ENCODE peak calls at places on chromosome 7, in five cellular contexts. O is hepatocyte, Q is GM23248, H is PC-3, S is OCI-LY7. K is an unnamed sample.
A peak's percentile ranks its signal among the peaks of the same experiment; 100 is the strongest.

GRCh38 chr7:142231716-142232115 is 26.1 kb downstream of the PRSS58 start:
- DNase-seq in S (peak; percentile 3), O (peak; percentile 25), H (peak; percentile 22), Q (peak; percentile 4), K (no peak)

GRCh38 chr7:14332155-14332554 is 342.7 kb upstream of the ETV1 start:
- DNase-seq in H (no peak), S (no peak), Q (peak; percentile 32), O (peak; percentile 12), K (no peak)

GRCh38 chr7:159175792-159176191 is 31.1 kb upstream of the VIPR2 start:
- DNase-seq in O (no peak), S (no peak), Q (no peak), H (no peak), K (peak; percentile 21)

GRCh38 chr7:130417215-130417614 is 23.6 kb downstream of the CEP41 start:
- DNase-seq in S (no peak), Q (no peak), H (no peak), O (no peak), K (no peak)

GRCh38 chr7:116120839-116121238 is 89.5 kb upstream of the TES start:
- DNase-seq in Q (peak; percentile 38), O (no peak), H (no peak), S (no peak), K (no peak)

GRCh38 chr7:11784808-11785536 is 47.0 kb downstream of the THSD7A start:
- DNase-seq in S (no peak), O (no peak), Q (no peak), H (peak; percentile 39), K (no peak)

GRCh38 chr7:32762894-32763293 is 128.7 kb downstream of the KBTBD2 start:
- DNase-seq in S (no peak), O (no peak), H (no peak), Q (peak; percentile 54), K (no peak)

GRCh38 chr7:92359801-92360200 is 87.5 kb upstream of the GATAD1 start:
- DNase-seq in O (no peak), S (no peak), Q (peak; percentile 18), H (no peak), K (no peak)

GRCh38 chr7:121891731-121892130 is 18.8 kb downstream of the PTPRZ1 start:
- DNase-seq in S (no peak), Q (no peak), H (no peak), O (no peak), K (no peak)

GRCh38 chr7:127504715-127505114 is 80.7 kb downstream of the GCC1 start:
- DNase-seq in S (peak; percentile 32), O (peak; percentile 6), H (peak; percentile 20), Q (peak; percentile 34), K (peak; percentile 29)

GRCh38 chr7:74569501-74570075 is 87.9 kb upstream of the GTF2I start:
- DNase-seq in O (no peak), H (no peak), S (no peak), Q (no peak), K (no peak)

GRCh38 chr7:45185028-45185863 is 27.7 kb downstream of the RAMP3 start:
- DNase-seq in S (no peak), Q (no peak), H (no peak), O (no peak), K (no peak)

GRCh38 chr7:101728888-101729883 is 88.2 kb upstream of the CUX1 start:
- DNase-seq in S (no peak), O (peak; percentile 91), Q (peak; percentile 97), H (no peak), K (no peak)

GRCh38 chr7:2978403-2978802 is 65.3 kb downstream of the CARD11 start:
- DNase-seq in O (peak; percentile 47), Q (no peak), S (peak; percentile 94), H (peak; percentile 18), K (peak; percentile 95)

GRCh38 chr7:47520408-47520807 is 61.5 kb downstream of the TNS3 start:
- DNase-seq in H (no peak), O (no peak), S (no peak), Q (peak; percentile 89), K (no peak)

GRCh38 chr7:150668472-150668911 is 17.0 kb upstream of the GIMAP2 start:
- DNase-seq in S (no peak), O (no peak), H (no peak), Q (no peak), K (peak; percentile 51)

GRCh38 chr7:83876593-83876992 is 227.7 kb upstream of the SEMA3E start:
- DNase-seq in H (peak; percentile 57), Q (peak; percentile 82), O (no peak), S (no peak), K (no peak)

GRCh38 chr7:111638048-111638447 is 75.8 kb upstream of the IMMP2L start:
- DNase-seq in Q (no peak), S (no peak), H (no peak), O (no peak), K (no peak)

GRCh38 chr7:47895026-47895425 is 53.2 kb downstream of the PKD1L1 start:
- DNase-seq in O (no peak), H (no peak), Q (no peak), S (no peak), K (no peak)

GRCh38 chr7:148772297-148773089 is 73.8 kb downstream of the CUL1 start:
- DNase-seq in Q (peak; percentile 96), H (peak; percentile 92), O (peak; percentile 22), S (no peak), K (peak; percentile 68)

GRCh38 chr7:79692015-79692414 is 238.5 kb upstream of the MAGI2 start:
- DNase-seq in O (no peak), S (no peak), H (peak; percentile 71), Q (peak; percentile 83), K (no peak)

GRCh38 chr7:115008465-115009114 is 86.7 kb downstream of the MDFIC start:
- DNase-seq in S (no peak), O (peak; percentile 5), Q (peak; percentile 85), H (no peak), K (peak; percentile 21)

GRCh38 chr7:112798199-112799159 is 8.3 kb upstream of the TMEM168 start:
- DNase-seq in Q (no peak), O (no peak), S (no peak), H (no peak), K (no peak)

GRCh38 chr7:90298145-90299038 is 22.7 kb downstream of the FAM237B start:
- DNase-seq in O (peak; percentile 53), Q (peak; percentile 79), H (peak; percentile 71), S (peak; percentile 30), K (peak; percentile 53)

GRCh38 chr7:114530074-114530611 is 115.5 kb downstream of the FOXP2 start:
- DNase-seq in Q (peak; percentile 33), H (no peak), O (peak; percentile 3), S (no peak), K (no peak)

GRCh38 chr7:117793496-117793895 is 79.7 kb downstream of the CTTNBP2 start:
- DNase-seq in O (no peak), S (no peak), Q (no peak), H (no peak), K (no peak)

GRCh38 chr7:2607122-2607912 is 24.5 kb upstream of the TTYH3 start:
- DNase-seq in O (no peak), S (no peak), Q (peak; percentile 53), H (no peak), K (no peak)

GRCh38 chr7:158614695-158615094 is 27.1 kb upstream of the PTPRN2 start:
- DNase-seq in S (no peak), O (no peak), Q (peak; percentile 82), H (peak; percentile 13), K (no peak)

GRCh38 chr7:2670171-2670570 is 17.8 kb upstream of the AMZ1 start:
- DNase-seq in S (no peak), Q (no peak), H (no peak), O (no peak), K (no peak)

GRCh38 chr7:27605283-27605682 is 57.4 kb downstream of the HIBADH start:
- DNase-seq in H (no peak), O (no peak), Q (no peak), S (no peak), K (no peak)

DNA sequence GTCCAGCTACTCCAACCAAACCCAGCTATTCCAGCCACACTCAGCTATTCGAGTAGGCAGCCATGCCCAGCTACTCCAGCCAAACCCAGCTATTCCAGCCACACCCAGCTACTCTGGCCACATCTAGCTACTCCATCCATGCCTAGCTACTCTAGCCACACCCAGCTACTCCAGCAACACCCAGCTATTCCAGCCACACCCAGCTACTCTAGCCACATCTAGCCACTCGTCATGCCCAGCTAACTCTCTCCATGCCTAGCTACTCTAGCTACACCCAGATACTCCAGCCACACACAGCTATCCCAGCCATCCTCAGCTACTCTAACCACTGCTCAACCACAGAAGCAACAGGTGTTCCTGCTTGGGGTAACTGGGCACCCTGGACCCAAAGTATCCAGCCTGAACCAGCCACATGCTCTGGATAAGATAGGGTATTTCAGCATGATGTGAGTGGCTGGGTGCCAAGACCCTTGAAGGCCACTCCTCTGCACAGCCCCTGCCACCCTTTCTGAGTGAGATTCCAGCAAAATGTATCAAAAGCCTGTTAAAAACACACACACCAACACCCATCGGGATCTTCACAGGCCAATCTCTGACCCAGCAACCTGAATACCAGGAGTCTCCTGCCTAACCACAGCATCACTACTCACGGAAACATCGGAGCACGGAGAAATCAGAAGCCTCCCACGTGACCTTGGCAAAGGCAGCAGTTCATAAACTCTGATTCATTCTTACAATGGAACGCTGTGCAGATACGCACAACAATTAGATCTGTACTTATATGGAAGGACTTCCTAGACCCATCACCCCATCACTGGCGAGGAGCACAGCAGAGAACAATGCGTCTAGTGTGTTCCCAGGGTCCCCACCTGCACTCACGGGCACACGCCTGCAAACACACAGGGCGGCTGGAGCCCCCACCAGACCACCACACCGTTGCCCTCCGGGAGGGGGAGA is 51.8 kb upstream of the DNAAF5 start:
- DNase-seq in O (no peak), Q (no peak), S (no peak), H (no peak), K (no peak)
- TF ChIP-seq EZH2phosphoT487 in O (no peak), Q (no peak), S (no peak), H (no peak), K (no peak)

GRCh38 chr7:23347682-23348180 is 48.6 kb downstream of the MALSU1 start:
- DNase-seq in H (peak; percentile 89), Q (peak; percentile 93), O (no peak), S (no peak), K (no peak)
- TF ChIP-seq EZH2phosphoT487 in H (no peak), Q (no peak), O (no peak), S (no peak), K (no peak)

DNA sequence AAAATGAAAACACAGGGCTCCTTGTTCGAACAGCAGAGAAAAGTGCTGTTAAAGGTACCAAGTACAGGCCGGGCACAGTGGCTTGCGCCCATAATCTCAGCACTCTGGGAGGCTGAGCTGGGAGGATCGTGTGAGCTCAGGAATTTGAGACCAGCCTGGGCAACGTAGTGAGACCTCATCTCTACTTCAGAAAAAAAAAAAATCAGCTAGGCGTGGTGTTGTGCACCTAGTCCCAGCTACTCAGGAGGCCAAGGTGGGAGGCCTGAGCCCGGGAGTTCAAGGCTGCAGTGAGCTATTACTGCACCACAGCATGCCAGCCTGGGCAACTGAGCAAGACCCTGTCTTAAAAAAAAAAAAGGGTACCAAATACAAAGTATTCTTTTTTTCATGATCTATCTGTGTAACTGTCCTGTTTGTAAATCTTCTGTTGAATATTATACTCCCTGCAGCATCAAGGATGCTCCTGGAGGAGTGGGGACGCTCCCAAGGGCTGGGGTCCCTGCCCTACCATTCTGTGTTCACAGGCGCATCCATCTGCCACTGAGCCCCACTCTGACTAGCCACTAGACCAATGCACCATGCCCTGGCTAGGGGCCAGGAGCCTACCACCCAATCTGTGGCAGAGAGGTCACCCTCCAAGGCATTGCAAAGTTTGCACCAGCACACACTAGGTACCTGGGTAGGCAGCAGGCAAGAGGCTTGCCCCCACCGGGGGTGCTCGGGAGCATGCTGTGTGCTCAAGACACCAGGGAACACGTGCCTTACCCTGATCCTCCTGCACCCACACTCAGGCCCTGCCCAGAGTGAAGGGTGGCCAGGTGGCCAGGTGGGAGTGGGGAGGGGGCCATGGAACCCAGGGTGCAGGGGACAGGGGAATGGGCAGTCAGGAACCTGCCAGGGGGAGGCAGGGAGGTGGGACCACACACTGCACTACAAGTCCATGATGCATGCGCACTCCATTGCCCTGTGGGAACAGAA is 67.3 kb upstream of the KMT2C start:
- DNase-seq in O (no peak), S (no peak), Q (no peak), H (no peak), K (no peak)
- TF ChIP-seq EZH2phosphoT487 in O (no peak), S (no peak), Q (no peak), H (no peak), K (no peak)

GRCh38 chr7:105256621-105257283 is 132.0 kb downstream of the SRPK2 start:
- DNase-seq in H (no peak), S (no peak), O (no peak), Q (peak; percentile 7), K (no peak)
- TF ChIP-seq EZH2phosphoT487 in H (no peak), S (no peak), O (no peak), Q (no peak), K (no peak)

K was measured in MM.1S.